ENCODE peak calls at places on chromosomes 11 and 22, in ten cellular contexts. One of them, this sample, is unnamed.

GRCh38 chr11:35237860-35238715 is 99.1 kb downstream of the CD44 start:
- DNase-seq in fibroblast of mammary gland: peak
- DNase-seq in progenitor cell of endocrine pancreas: peak
- DNase-seq in CD4-positive, alpha-beta T cell: peak
- DNase-seq in MCF 10A: peak
- DNase-seq in heart left ventricle: peak
- DNase-seq in astrocyte of the cerebellum: no peak
- DNase-seq in upper lobe of right lung: no peak
- DNase-seq in AG04450: no peak
- DNase-seq in A673: peak
- DNase-seq in this sample: no peak

GRCh38 chr11:120332822-120333716 is 3.1 kb upstream of the ARHGEF12 start:
- DNase-seq in fibroblast of mammary gland: peak
- DNase-seq in progenitor cell of endocrine pancreas: no peak
- DNase-seq in CD4-positive, alpha-beta T cell: no peak
- DNase-seq in MCF 10A: no peak
- DNase-seq in heart left ventricle: no peak
- DNase-seq in astrocyte of the cerebellum: no peak
- DNase-seq in upper lobe of right lung: no peak
- DNase-seq in AG04450: no peak
- DNase-seq in A673: no peak
- DNase-seq in this sample: no peak

GRCh38 chr11:62725686-62726085 is 1.6 kb downstream of the HNRNPUL2 start:
- DNase-seq in fibroblast of mammary gland: no peak
- DNase-seq in progenitor cell of endocrine pancreas: no peak
- DNase-seq in CD4-positive, alpha-beta T cell: no peak
- DNase-seq in MCF 10A: peak
- DNase-seq in heart left ventricle: no peak
- DNase-seq in astrocyte of the cerebellum: no peak
- DNase-seq in upper lobe of right lung: no peak
- DNase-seq in AG04450: no peak
- DNase-seq in A673: no peak
- DNase-seq in this sample: no peak

GRCh38 chr11:63832336-63832735 is 6.6 kb upstream of the MARK2 start:
- DNase-seq in fibroblast of mammary gland: no peak
- DNase-seq in progenitor cell of endocrine pancreas: no peak
- DNase-seq in CD4-positive, alpha-beta T cell: no peak
- DNase-seq in MCF 10A: no peak
- DNase-seq in heart left ventricle: no peak
- DNase-seq in astrocyte of the cerebellum: no peak
- DNase-seq in upper lobe of right lung: no peak
- DNase-seq in AG04450: no peak
- DNase-seq in A673: no peak
- DNase-seq in this sample: no peak

GRCh38 chr11:12692238-12693074 is 18.2 kb downstream of the TEAD1 start:
- DNase-seq in fibroblast of mammary gland: peak
- DNase-seq in progenitor cell of endocrine pancreas: no peak
- DNase-seq in CD4-positive, alpha-beta T cell: no peak
- DNase-seq in MCF 10A: peak
- DNase-seq in heart left ventricle: peak
- DNase-seq in astrocyte of the cerebellum: peak
- DNase-seq in upper lobe of right lung: peak
- DNase-seq in AG04450: peak
- DNase-seq in A673: peak
- DNase-seq in this sample: peak

GRCh38 chr11:46273511-46274205 is 3.8 kb upstream of the CREB3L1 start:
- DNase-seq in fibroblast of mammary gland: no peak
- DNase-seq in progenitor cell of endocrine pancreas: no peak
- DNase-seq in CD4-positive, alpha-beta T cell: no peak
- DNase-seq in MCF 10A: no peak
- DNase-seq in heart left ventricle: no peak
- DNase-seq in astrocyte of the cerebellum: no peak
- DNase-seq in upper lobe of right lung: no peak
- DNase-seq in AG04450: no peak
- DNase-seq in A673: no peak
- DNase-seq in this sample: no peak

GRCh38 chr22:22934543-22935055 is 47.0 kb downstream of the IGLL5 start:
- DNase-seq in fibroblast of mammary gland: no peak
- DNase-seq in progenitor cell of endocrine pancreas: no peak
- DNase-seq in CD4-positive, alpha-beta T cell: no peak
- DNase-seq in MCF 10A: no peak
- DNase-seq in heart left ventricle: no peak
- DNase-seq in astrocyte of the cerebellum: no peak
- DNase-seq in upper lobe of right lung: no peak
- DNase-seq in AG04450: no peak
- DNase-seq in A673: no peak
- DNase-seq in this sample: no peak

GRCh38 chr11:127345819-127346459 is 345.4 kb upstream of the KIRREL3 start:
- DNase-seq in fibroblast of mammary gland: peak
- DNase-seq in progenitor cell of endocrine pancreas: no peak
- DNase-seq in CD4-positive, alpha-beta T cell: no peak
- DNase-seq in MCF 10A: peak
- DNase-seq in heart left ventricle: peak
- DNase-seq in astrocyte of the cerebellum: peak
- DNase-seq in upper lobe of right lung: no peak
- DNase-seq in AG04450: no peak
- DNase-seq in A673: peak
- DNase-seq in this sample: no peak

GRCh38 chr22:38697055-38697980 is 3.4 kb downstream of the JOSD1 start:
- DNase-seq in fibroblast of mammary gland: peak
- DNase-seq in progenitor cell of endocrine pancreas: no peak
- DNase-seq in CD4-positive, alpha-beta T cell: no peak
- DNase-seq in MCF 10A: no peak
- DNase-seq in heart left ventricle: no peak
- DNase-seq in astrocyte of the cerebellum: no peak
- DNase-seq in upper lobe of right lung: peak
- DNase-seq in AG04450: no peak
- DNase-seq in A673: no peak
- DNase-seq in this sample: no peak

GRCh38 chr11:118618991-118619375 is 11.6 kb downstream of the PHLDB1 start:
- DNase-seq in fibroblast of mammary gland: peak
- DNase-seq in progenitor cell of endocrine pancreas: no peak
- DNase-seq in CD4-positive, alpha-beta T cell: no peak
- DNase-seq in MCF 10A: peak
- DNase-seq in heart left ventricle: peak
- DNase-seq in astrocyte of the cerebellum: peak
- DNase-seq in upper lobe of right lung: peak
- DNase-seq in AG04450: no peak
- DNase-seq in A673: no peak
- DNase-seq in this sample: no peak

GRCh38 chr11:10660323-10660722 is 33.2 kb downstream of the IRAG1 start:
- DNase-seq in fibroblast of mammary gland: no peak
- DNase-seq in progenitor cell of endocrine pancreas: no peak
- DNase-seq in CD4-positive, alpha-beta T cell: no peak
- DNase-seq in MCF 10A: no peak
- DNase-seq in heart left ventricle: no peak
- DNase-seq in astrocyte of the cerebellum: no peak
- DNase-seq in upper lobe of right lung: no peak
- DNase-seq in AG04450: no peak
- DNase-seq in A673: no peak
- DNase-seq in this sample: no peak

GRCh38 chr22:35464399-35464798 is 64.5 kb downstream of the MCM5 start:
- DNase-seq in fibroblast of mammary gland: no peak
- DNase-seq in progenitor cell of endocrine pancreas: no peak
- DNase-seq in CD4-positive, alpha-beta T cell: no peak
- DNase-seq in MCF 10A: no peak
- DNase-seq in heart left ventricle: no peak
- DNase-seq in astrocyte of the cerebellum: no peak
- DNase-seq in upper lobe of right lung: no peak
- DNase-seq in AG04450: no peak
- DNase-seq in A673: no peak
- DNase-seq in this sample: no peak

GRCh38 chr11:92423635-92424034 is 199.0 kb downstream of the FAT3 start:
- DNase-seq in fibroblast of mammary gland: no peak
- DNase-seq in progenitor cell of endocrine pancreas: no peak
- DNase-seq in CD4-positive, alpha-beta T cell: no peak
- DNase-seq in MCF 10A: no peak
- DNase-seq in heart left ventricle: no peak
- DNase-seq in astrocyte of the cerebellum: no peak
- DNase-seq in upper lobe of right lung: no peak
- DNase-seq in AG04450: no peak
- DNase-seq in A673: no peak
- DNase-seq in this sample: no peak

GRCh38 chr11:61893981-61894380 is 2.6 kb upstream of the FADS3 start:
- DNase-seq in fibroblast of mammary gland: peak
- DNase-seq in progenitor cell of endocrine pancreas: no peak
- DNase-seq in CD4-positive, alpha-beta T cell: no peak
- DNase-seq in MCF 10A: peak
- DNase-seq in heart left ventricle: no peak
- DNase-seq in astrocyte of the cerebellum: peak
- DNase-seq in upper lobe of right lung: no peak
- DNase-seq in AG04450: peak
- DNase-seq in A673: peak
- DNase-seq in this sample: no peak

GRCh38 chr11:9025101-9025850 is 21.5 kb upstream of the NRIP3 start:
- DNase-seq in fibroblast of mammary gland: no peak
- DNase-seq in progenitor cell of endocrine pancreas: no peak
- DNase-seq in CD4-positive, alpha-beta T cell: no peak
- DNase-seq in MCF 10A: no peak
- DNase-seq in heart left ventricle: no peak
- DNase-seq in astrocyte of the cerebellum: no peak
- DNase-seq in upper lobe of right lung: no peak
- DNase-seq in AG04450: no peak
- DNase-seq in A673: no peak
- DNase-seq in this sample: no peak

DNA sequence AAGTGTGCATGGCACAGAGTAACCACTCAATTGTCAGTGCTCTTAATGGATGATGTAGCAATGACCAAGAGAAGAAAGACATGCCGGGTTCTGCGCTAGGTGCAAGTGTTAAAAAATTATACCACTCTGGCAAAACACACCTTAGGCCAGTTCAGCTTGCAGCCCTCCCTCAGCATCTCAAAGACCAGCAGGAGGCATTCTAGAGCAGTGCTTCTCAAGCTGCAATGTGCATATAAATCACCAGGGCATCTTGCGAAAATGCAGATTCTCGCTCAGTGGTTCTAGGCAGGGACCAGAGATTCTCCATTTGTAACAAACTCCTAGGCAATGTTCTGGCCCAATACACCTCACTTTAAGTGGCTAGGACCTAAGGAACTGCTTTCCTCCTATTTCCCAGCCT is 337.3 kb upstream of the API5 start:
- DNase-seq in fibroblast of mammary gland: no peak
- DNase-seq in progenitor cell of endocrine pancreas: no peak
- DNase-seq in CD4-positive, alpha-beta T cell: no peak
- DNase-seq in MCF 10A: no peak
- DNase-seq in heart left ventricle: no peak
- DNase-seq in astrocyte of the cerebellum: no peak
- DNase-seq in upper lobe of right lung: no peak
- DNase-seq in AG04450: no peak
- DNase-seq in A673: peak
- DNase-seq in this sample: no peak
- TF ChIP-seq CTCF in fibroblast of mammary gland: no peak
- TF ChIP-seq CTCF in progenitor cell of endocrine pancreas: no peak
- TF ChIP-seq CTCF in CD4-positive, alpha-beta T cell: no peak
- TF ChIP-seq CTCF in MCF 10A: no peak
- TF ChIP-seq CTCF in heart left ventricle: no peak
- TF ChIP-seq CTCF in astrocyte of the cerebellum: no peak
- TF ChIP-seq CTCF in upper lobe of right lung: no peak
- TF ChIP-seq CTCF in AG04450: no peak
- TF ChIP-seq CTCF in A673: peak
- TF ChIP-seq CTCF in this sample: no peak

GRCh38 chr22:18023509-18024275 is 669 bp downstream of the MICAL3 start:
- DNase-seq in fibroblast of mammary gland: peak
- DNase-seq in progenitor cell of endocrine pancreas: peak
- DNase-seq in CD4-positive, alpha-beta T cell: no peak
- DNase-seq in MCF 10A: peak
- DNase-seq in heart left ventricle: peak
- DNase-seq in astrocyte of the cerebellum: peak
- DNase-seq in upper lobe of right lung: peak
- DNase-seq in AG04450: peak
- DNase-seq in A673: peak
- DNase-seq in this sample: peak
- TF ChIP-seq CTCF in fibroblast of mammary gland: no peak
- TF ChIP-seq CTCF in progenitor cell of endocrine pancreas: peak
- TF ChIP-seq CTCF in CD4-positive, alpha-beta T cell: no peak
- TF ChIP-seq CTCF in MCF 10A: no peak
- TF ChIP-seq CTCF in heart left ventricle: no peak
- TF ChIP-seq CTCF in astrocyte of the cerebellum: peak
- TF ChIP-seq CTCF in upper lobe of right lung: no peak
- TF ChIP-seq CTCF in AG04450: peak
- TF ChIP-seq CTCF in A673: peak
- TF ChIP-seq CTCF in this sample: no peak

GRCh38 chr11:33160147-33160546 is 1.1 kb downstream of the CSTF3 start:
- DNase-seq in fibroblast of mammary gland: peak
- DNase-seq in progenitor cell of endocrine pancreas: no peak
- DNase-seq in CD4-positive, alpha-beta T cell: no peak
- DNase-seq in MCF 10A: peak
- DNase-seq in heart left ventricle: no peak
- DNase-seq in astrocyte of the cerebellum: no peak
- DNase-seq in upper lobe of right lung: no peak
- DNase-seq in AG04450: no peak
- DNase-seq in A673: peak
- DNase-seq in this sample: no peak

GRCh38 chr11:33158596-33158995 is 2.7 kb downstream of the CSTF3 start:
- DNase-seq in fibroblast of mammary gland: no peak
- DNase-seq in progenitor cell of endocrine pancreas: no peak
- DNase-seq in CD4-positive, alpha-beta T cell: no peak
- DNase-seq in MCF 10A: no peak
- DNase-seq in heart left ventricle: no peak
- DNase-seq in astrocyte of the cerebellum: no peak
- DNase-seq in upper lobe of right lung: no peak
- DNase-seq in AG04450: no peak
- DNase-seq in A673: no peak
- DNase-seq in this sample: no peak

GRCh38 chr11:33160587-33160986 is 693 bp downstream of the CSTF3 start:
- DNase-seq in fibroblast of mammary gland: no peak
- DNase-seq in progenitor cell of endocrine pancreas: no peak
- DNase-seq in CD4-positive, alpha-beta T cell: no peak
- DNase-seq in MCF 10A: no peak
- DNase-seq in heart left ventricle: no peak
- DNase-seq in astrocyte of the cerebellum: no peak
- DNase-seq in upper lobe of right lung: no peak
- DNase-seq in AG04450: no peak
- DNase-seq in A673: no peak
- DNase-seq in this sample: no peak

GRCh38 chr11:33157103-33158027 is 3.9 kb downstream of the CSTF3 start:
- DNase-seq in fibroblast of mammary gland: peak
- DNase-seq in progenitor cell of endocrine pancreas: no peak
- DNase-seq in CD4-positive, alpha-beta T cell: no peak
- DNase-seq in MCF 10A: peak
- DNase-seq in heart left ventricle: no peak
- DNase-seq in astrocyte of the cerebellum: no peak
- DNase-seq in upper lobe of right lung: no peak
- DNase-seq in AG04450: no peak
- DNase-seq in A673: no peak
- DNase-seq in this sample: no peak

GRCh38 chr11:33161120-33162005 is at the start of gene CSTF3:
- DNase-seq in fibroblast of mammary gland: peak
- DNase-seq in progenitor cell of endocrine pancreas: peak
- DNase-seq in CD4-positive, alpha-beta T cell: peak
- DNase-seq in MCF 10A: peak
- DNase-seq in heart left ventricle: peak
- DNase-seq in astrocyte of the cerebellum: peak
- DNase-seq in upper lobe of right lung: peak
- DNase-seq in AG04450: peak
- DNase-seq in A673: peak
- DNase-seq in this sample: peak
- TF ChIP-seq CTCF in fibroblast of mammary gland: peak
- TF ChIP-seq CTCF in progenitor cell of endocrine pancreas: peak
- TF ChIP-seq CTCF in CD4-positive, alpha-beta T cell: peak
- TF ChIP-seq CTCF in MCF 10A: peak
- TF ChIP-seq CTCF in heart left ventricle: peak
- TF ChIP-seq CTCF in astrocyte of the cerebellum: peak
- TF ChIP-seq CTCF in upper lobe of right lung: peak
- TF ChIP-seq CTCF in AG04450: peak
- TF ChIP-seq CTCF in A673: peak
- TF ChIP-seq CTCF in this sample: peak

GRCh38 chr11:111833524-111833923 is 37.9 kb downstream of the ALG9 start:
- DNase-seq in fibroblast of mammary gland: peak
- DNase-seq in progenitor cell of endocrine pancreas: no peak
- DNase-seq in CD4-positive, alpha-beta T cell: no peak
- DNase-seq in MCF 10A: no peak
- DNase-seq in heart left ventricle: no peak
- DNase-seq in astrocyte of the cerebellum: no peak
- DNase-seq in upper lobe of right lung: no peak
- DNase-seq in AG04450: no peak
- DNase-seq in A673: peak
- DNase-seq in this sample: no peak
- TF ChIP-seq CTCF in fibroblast of mammary gland: peak
- TF ChIP-seq CTCF in progenitor cell of endocrine pancreas: no peak
- TF ChIP-seq CTCF in CD4-positive, alpha-beta T cell: no peak
- TF ChIP-seq CTCF in MCF 10A: peak
- TF ChIP-seq CTCF in heart left ventricle: no peak
- TF ChIP-seq CTCF in astrocyte of the cerebellum: no peak
- TF ChIP-seq CTCF in upper lobe of right lung: no peak
- TF ChIP-seq CTCF in AG04450: no peak
- TF ChIP-seq CTCF in A673: peak
- TF ChIP-seq CTCF in this sample: no peak

This sample was measured in omental fat pad.